ENCODE peak calls at places on chromosomes 1 and 21, in five cellular contexts. H is GM12878, J is SK-N-SH, C is K562, E is HepG2. Q is an unnamed sample.

GRCh38 chr1:192980856-192981255 is 78.3 kb downstream of the UCHL5 start:
- DNase-seq in H (no peak), J (no peak), C (no peak), E (no peak), Q (no peak)

GRCh38 chr1:32920833-32921232 is 19.6 kb upstream of the TMEM54 start:
- DNase-seq in H (no peak), J (no peak), C (no peak), E (no peak), Q (no peak)

GRCh38 chr1:55353709-55354620 is 138.8 kb upstream of the USP24 start:
- DNase-seq in H (no peak), J (no peak), C (no peak), E (no peak), Q (no peak)

GRCh38 chr1:203090667-203091320 is 5.0 kb upstream of the MYOG start:
- DNase-seq in H (no peak), J (no peak), C (no peak), E (no peak), Q (no peak)

GRCh38 chr1:16203550-16203949 is 8.9 kb downstream of the ARHGEF19 start:
- DNase-seq in H (no peak), J (no peak), C (no peak), E (no peak), Q (no peak)

GRCh38 chr1:24393892-24394291 is 19.7 kb downstream of the STPG1 start:
- DNase-seq in H (no peak), J (no peak), C (peak), E (no peak), Q (peak)

GRCh38 chr21:14583629-14584251 is 37.6 kb upstream of the SAMSN1 start:
- DNase-seq in H (no peak), J (no peak), C (no peak), E (no peak), Q (no peak)

GRCh38 chr1:181919729-181919991 is 141.9 kb downstream of the ZNF648 start:
- DNase-seq in H (no peak), J (no peak), C (no peak), E (no peak), Q (no peak)

GRCh38 chr1:54294846-54295245 is 94.9 kb downstream of the MRPL37 start:
- DNase-seq in H (no peak), J (no peak), C (no peak), E (no peak), Q (no peak)

GRCh38 chr1:36805979-36806640 is 228.2 kb downstream of the GRIK3 start:
- DNase-seq in H (no peak), J (no peak), C (peak), E (no peak), Q (no peak)

GRCh38 chr1:179591592-179592580 is at the start of gene TDRD5:
- DNase-seq in H (no peak), J (peak), C (peak), E (no peak), Q (peak)

GRCh38 chr1:89804646-89805237 is 16.1 kb upstream of the LRRC8D start:
- DNase-seq in H (peak), J (peak), C (peak), E (peak), Q (peak)

GRCh38 chr1:192709544-192709943 is 73.6 kb downstream of the RGS13 start:
- DNase-seq in H (no peak), J (no peak), C (no peak), E (peak), Q (no peak)

GRCh38 chr1:205610036-205610435 is 21.8 kb downstream of the ELK4 start:
- DNase-seq in H (no peak), J (no peak), C (no peak), E (no peak), Q (no peak)

GRCh38 chr1:178379807-178380206 is 117.0 kb downstream of the CLEC20A start:
- DNase-seq in H (no peak), J (no peak), C (peak), E (no peak), Q (no peak)

GRCh38 chr1:179714159-179714558 is 28.9 kb upstream of the FAM163A start:
- DNase-seq in H (no peak), J (no peak), C (no peak), E (no peak), Q (no peak)

GRCh38 chr1:112312315-112312714 is 83.7 kb upstream of the CTTNBP2NL start:
- DNase-seq in H (no peak), J (no peak), C (no peak), E (no peak), Q (no peak)

GRCh38 chr1:180213401-180214177 is 16.5 kb upstream of the LHX4 start:
- DNase-seq in H (peak), J (no peak), C (peak), E (no peak), Q (peak)

GRCh38 chr1:85398391-85399064 is 66.4 kb downstream of the DDAH1 start:
- DNase-seq in H (no peak), J (no peak), C (no peak), E (no peak), Q (no peak)

GRCh38 chr1:244163861-244164562 is 112.9 kb downstream of the ZBTB18 start:
- DNase-seq in H (no peak), J (no peak), C (no peak), E (no peak), Q (peak)

GRCh38 chr1:156936191-156936590 is 15.8 kb downstream of the LRRC71 start:
- DNase-seq in H (no peak), J (no peak), C (no peak), E (no peak), Q (no peak)

GRCh38 chr1:247740721-247741120 is 2.3 kb downstream of the OR14K1 start:
- DNase-seq in H (no peak), J (no peak), C (no peak), E (no peak), Q (no peak)

GRCh38 chr21:37437376-37438080 is 71.0 kb downstream of the DYRK1A start:
- DNase-seq in H (no peak), J (no peak), C (no peak), E (no peak), Q (no peak)

GRCh38 chr1:162672678-162673259 is 40.5 kb downstream of the DDR2 start:
- DNase-seq in H (no peak), J (no peak), C (no peak), E (no peak), Q (no peak)

GRCh38 chr1:41806472-41807155 is 112.1 kb downstream of the HIVEP3 start:
- DNase-seq in H (no peak), J (no peak), C (peak), E (no peak), Q (no peak)

GRCh38 chr1:242784074-242784473 is 259.6 kb upstream of the PLD5 start:
- DNase-seq in H (no peak), J (no peak), C (no peak), E (no peak), Q (no peak)

GRCh38 chr1:14697371-14697770 is 98.9 kb downstream of the KAZN start:
- DNase-seq in H (no peak), J (no peak), C (no peak), E (no peak), Q (no peak)

GRCh38 chr1:225881081-225882007 is 836 bp downstream of the TMEM63A start:
- DNase-seq in H (no peak), J (peak), C (peak), E (peak), Q (no peak)

GRCh38 chr1:155976062-155976912 is 2.1 kb downstream of the ARHGEF2 start:
- DNase-seq in H (no peak), J (peak), C (peak), E (no peak), Q (peak)

GRCh38 chr1:151860504-151861187 is 7.1 kb upstream of the THEM5 start:
- DNase-seq in H (no peak), J (no peak), C (no peak), E (no peak), Q (no peak)

GRCh38 chr1:99548924-99549605 is 96.8 kb upstream of the PALMD start:
- DNase-seq in H (no peak), J (peak), C (no peak), E (no peak), Q (no peak)

GRCh38 chr1:6799499-6799898 is 14.2 kb downstream of the CAMTA1 start:
- DNase-seq in H (no peak), J (no peak), C (no peak), E (no peak), Q (no peak)

GRCh38 chr1:197321821-197322220 is 53.8 kb downstream of the CRB1 start:
- DNase-seq in H (no peak), J (no peak), C (no peak), E (no peak), Q (no peak)

GRCh38 chr1:227325195-227325594 is 6.9 kb upstream of the CDC42BPA start:
- DNase-seq in H (no peak), J (no peak), C (no peak), E (no peak), Q (no peak)

DNA sequence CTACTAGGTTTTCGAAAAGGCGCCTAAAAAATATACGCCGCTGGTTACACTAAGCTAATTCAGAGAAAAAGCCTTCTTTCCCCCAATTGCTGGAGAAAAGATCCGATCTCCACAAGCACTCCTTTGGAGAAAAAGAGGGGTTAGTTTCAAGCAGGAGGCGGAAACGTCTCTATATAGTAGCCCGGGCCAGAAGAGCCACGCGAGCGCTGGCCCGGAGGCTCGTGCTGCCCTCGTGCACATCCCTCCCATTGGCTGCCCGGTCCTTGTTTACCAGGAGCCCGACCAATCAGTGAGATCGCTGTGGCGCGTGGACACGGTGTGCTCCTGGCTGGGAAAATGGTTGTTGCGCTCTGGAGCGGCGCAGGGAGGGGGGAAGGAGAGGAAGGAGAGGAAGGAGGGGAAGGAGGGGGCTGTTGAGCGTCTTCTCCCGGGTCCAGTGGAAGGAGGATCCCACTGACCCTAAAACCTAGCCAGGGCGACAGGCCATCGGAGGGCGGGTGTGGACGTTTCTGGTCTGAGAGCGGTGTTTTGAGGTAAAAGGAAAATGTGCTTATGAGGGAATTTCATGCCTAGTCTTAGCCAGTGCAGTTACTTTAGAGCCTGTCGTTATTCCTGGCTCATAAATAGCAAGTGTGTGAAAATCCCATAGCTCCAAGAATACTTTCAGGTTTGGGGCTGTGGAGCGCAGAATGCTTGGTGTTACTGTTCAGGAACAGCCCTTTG is at the start of gene TXNIP:
- DNase-seq in H (peak), J (peak), C (peak), E (peak), Q (peak)
- TF ChIP-seq EP300 in H (no peak), J (peak), C (peak), E (peak), Q (no peak)

GRCh38 chr1:119275145-119275929 is 93.2 kb upstream of the HAO2 start:
- DNase-seq in H (no peak), J (peak), C (peak), E (peak), Q (peak)
- TF ChIP-seq SMC3 in H (peak), J (peak), C (peak), E (peak), Q (peak)

GRCh38 chr1:9371951-9372350 is 79.3 kb downstream of the SPSB1 start:
- DNase-seq in H (no peak), J (no peak), C (no peak), E (no peak), Q (no peak)

GRCh38 chr1:9369964-9370788 is 77.5 kb downstream of the SPSB1 start:
- DNase-seq in H (no peak), J (no peak), C (no peak), E (no peak), Q (no peak)

GRCh38 chr1:9373614-9374013 is 80.9 kb downstream of the SPSB1 start:
- DNase-seq in H (no peak), J (no peak), C (no peak), E (no peak), Q (no peak)

GRCh38 chr1:9368356-9368755 is 75.7 kb downstream of the SPSB1 start:
- DNase-seq in H (no peak), J (no peak), C (no peak), E (no peak), Q (no peak)

DNA sequence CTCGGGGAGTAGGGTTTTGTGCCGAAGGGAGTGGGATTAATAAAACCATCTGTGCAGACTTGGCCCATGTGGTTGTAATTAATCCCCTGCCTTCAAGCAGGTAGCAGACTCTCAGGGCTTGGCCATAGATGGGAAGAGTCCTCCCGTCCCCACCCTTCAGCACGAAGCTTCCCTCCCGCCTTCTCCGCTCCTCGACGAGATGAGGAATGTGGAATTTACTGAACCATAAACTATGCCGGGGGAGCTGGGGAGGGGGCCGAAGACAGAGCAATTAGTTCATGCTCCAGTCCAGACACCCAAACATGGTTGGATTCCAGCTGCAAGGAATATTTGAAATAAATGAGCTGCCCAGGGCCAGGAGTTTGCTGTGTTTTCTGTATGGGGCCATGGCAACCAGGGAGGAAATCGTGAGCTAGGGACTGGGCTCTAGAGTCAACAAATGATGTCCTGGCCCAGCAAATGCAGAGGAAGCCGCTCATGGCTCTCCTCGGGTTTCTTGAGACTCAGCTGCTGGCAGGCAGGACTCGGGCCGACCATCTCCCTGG is 78.8 kb downstream of the SPSB1 start:
- DNase-seq in H (no peak), J (peak), C (no peak), E (peak), Q (no peak)
- TF ChIP-seq EP300 in H (no peak), J (no peak), C (no peak), E (no peak), Q (no peak)

GRCh38 chr1:22887491-22887890 is 85.2 kb downstream of the LACTBL1 start:
- DNase-seq in H (no peak), J (no peak), C (no peak), E (no peak), Q (no peak)

GRCh38 chr1:22886211-22886610 is 86.5 kb downstream of the LACTBL1 start:
- DNase-seq in H (no peak), J (no peak), C (no peak), E (no peak), Q (no peak)

GRCh38 chr1:22892789-22893188 is 79.9 kb downstream of the LACTBL1 start:
- DNase-seq in H (no peak), J (no peak), C (no peak), E (no peak), Q (no peak)

GRCh38 chr1:22888320-22889075 is 84.2 kb downstream of the LACTBL1 start:
- DNase-seq in H (no peak), J (no peak), C (no peak), E (no peak), Q (no peak)

GRCh38 chr1:22889213-22889827 is 83.3 kb downstream of the LACTBL1 start:
- DNase-seq in H (no peak), J (peak), C (peak), E (peak), Q (peak)
- TF ChIP-seq SMC3 in H (peak), J (peak), C (peak), E (peak), Q (peak)

GRCh38 chr1:184608581-184608980 is 146.1 kb downstream of the EDEM3 start:
- DNase-seq in H (no peak), J (no peak), C (no peak), E (no peak), Q (no peak)

GRCh38 chr1:184605941-184606340 is 148.7 kb downstream of the EDEM3 start:
- DNase-seq in H (no peak), J (no peak), C (no peak), E (no peak), Q (no peak)

GRCh38 chr1:184604152-184604900 is 150.3 kb downstream of the EDEM3 start:
- DNase-seq in H (no peak), J (no peak), C (no peak), E (no peak), Q (no peak)

GRCh38 chr1:184608990-184609389 is 145.7 kb downstream of the EDEM3 start:
- DNase-seq in H (no peak), J (no peak), C (no peak), E (no peak), Q (no peak)

GRCh38 chr1:184606786-184607185 is 147.9 kb downstream of the EDEM3 start:
- DNase-seq in H (no peak), J (no peak), C (no peak), E (no peak), Q (no peak)
- TF ChIP-seq EP300 in H (no peak), J (no peak), C (no peak), E (no peak), Q (no peak)

DNA sequence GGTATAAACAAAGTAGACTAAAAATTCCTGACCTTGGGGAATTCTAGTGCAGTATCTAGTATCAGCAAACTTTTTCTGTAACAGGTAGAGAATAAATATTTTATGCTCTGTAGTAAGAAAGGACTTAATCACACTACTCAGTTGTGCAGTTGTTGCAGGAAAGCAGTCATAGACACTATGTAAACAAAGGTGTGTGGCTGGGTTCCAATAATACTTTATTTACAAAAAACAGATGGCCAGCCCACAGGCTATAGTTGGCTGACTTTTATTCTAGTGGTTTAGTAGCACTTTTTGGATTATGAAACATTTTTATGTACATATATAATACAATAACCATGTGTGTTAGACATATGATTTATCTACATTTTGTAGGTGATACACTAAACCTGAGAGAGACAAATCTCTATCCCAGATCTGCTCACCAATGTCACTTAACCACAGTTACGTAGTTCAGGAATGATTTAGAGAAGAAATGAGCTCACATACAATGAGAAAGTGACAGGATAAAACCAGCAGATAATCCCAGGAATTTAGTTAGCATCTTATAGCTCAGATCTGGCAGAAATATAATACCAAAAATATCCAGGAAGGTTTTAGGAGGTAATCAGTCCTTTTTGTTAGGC is 56.1 kb downstream of the MIER1 start:
- DNase-seq in H (no peak), J (no peak), C (no peak), E (no peak), Q (peak)
- TF ChIP-seq SMC3 in H (no peak), J (no peak), C (no peak), E (no peak), Q (no peak)

Q was measured in A549.